ENCODE peak calls at places on chromosomes 5 and 9, in five cellular contexts. One of them, this sample, is unnamed.

GRCh38 chr9:969310-969692 is 7.2 kb upstream of the DMRT3 start:
- DNase-seq in fibroblast of the aortic adventitia: no peak
- DNase-seq in EH: no peak
- DNase-seq in posterior vena cava: no peak
- DNase-seq in activated T-helper 1 cell treated with Interleukin-2 at 50 U/mL for 16 hours: no peak
- DNase-seq in this sample: no peak

GRCh38 chr5:7673658-7674057 is 177.3 kb downstream of the CFAP90 start:
- DNase-seq in fibroblast of the aortic adventitia: no peak
- DNase-seq in EH: no peak
- DNase-seq in posterior vena cava: no peak
- DNase-seq in activated T-helper 1 cell treated with Interleukin-2 at 50 U/mL for 16 hours: no peak
- DNase-seq in this sample: no peak

GRCh38 chr5:64865662-64866061 is 96.9 kb downstream of the CWC27 start:
- DNase-seq in fibroblast of the aortic adventitia: no peak
- DNase-seq in EH: no peak
- DNase-seq in posterior vena cava: no peak
- DNase-seq in activated T-helper 1 cell treated with Interleukin-2 at 50 U/mL for 16 hours: no peak
- DNase-seq in this sample: no peak

GRCh38 chr5:107672212-107673105 is 1.7 kb upstream of the EFNA5 start:
- DNase-seq in fibroblast of the aortic adventitia: peak
- DNase-seq in EH: peak
- DNase-seq in posterior vena cava: peak
- DNase-seq in activated T-helper 1 cell treated with Interleukin-2 at 50 U/mL for 16 hours: no peak
- DNase-seq in this sample: peak

GRCh38 chr9:80635065-80635464 is 1054.3 kb downstream of the TLE1 start:
- DNase-seq in fibroblast of the aortic adventitia: no peak
- DNase-seq in EH: no peak
- DNase-seq in posterior vena cava: no peak
- DNase-seq in activated T-helper 1 cell treated with Interleukin-2 at 50 U/mL for 16 hours: no peak
- DNase-seq in this sample: no peak

GRCh38 chr5:71586052-71586940 is 844 bp upstream of the MCCC2 start:
- DNase-seq in fibroblast of the aortic adventitia: peak
- DNase-seq in EH: no peak
- DNase-seq in posterior vena cava: no peak
- DNase-seq in activated T-helper 1 cell treated with Interleukin-2 at 50 U/mL for 16 hours: no peak
- DNase-seq in this sample: no peak

GRCh38 chr5:94595281-94595680 is 23.1 kb downstream of the KIAA0825 start:
- DNase-seq in fibroblast of the aortic adventitia: no peak
- DNase-seq in EH: no peak
- DNase-seq in posterior vena cava: no peak
- DNase-seq in activated T-helper 1 cell treated with Interleukin-2 at 50 U/mL for 16 hours: no peak
- DNase-seq in this sample: no peak

GRCh38 chr9:105259731-105260612 is 15.5 kb downstream of the SLC44A1 start:
- DNase-seq in fibroblast of the aortic adventitia: no peak
- DNase-seq in EH: no peak
- DNase-seq in posterior vena cava: no peak
- DNase-seq in activated T-helper 1 cell treated with Interleukin-2 at 50 U/mL for 16 hours: no peak
- DNase-seq in this sample: no peak

GRCh38 chr5:64766105-64766504 is 2.4 kb downstream of the SREK1IP1 start:
- DNase-seq in fibroblast of the aortic adventitia: no peak
- DNase-seq in EH: peak
- DNase-seq in posterior vena cava: no peak
- DNase-seq in activated T-helper 1 cell treated with Interleukin-2 at 50 U/mL for 16 hours: no peak
- DNase-seq in this sample: no peak